ENCODE peak calls at places on chromosome 19, in ten cellular contexts. V, E, H, F, J, D, M, X, B and L are unnamed samples.

GRCh38 chr19:54141356-54141755 is 3.8 kb downstream of the CNOT3 start:
- DNase-seq in V (no peak), E (no peak), H (no peak), F (no peak), J (no peak), D (no peak), M (no peak), X (no peak), B (no peak), L (no peak)

GRCh38 chr19:40501599-40501998 is 34.8 kb downstream of the SPTBN4 start:
- DNase-seq in V (no peak), E (no peak), H (no peak), F (no peak), J (no peak), D (no peak), M (no peak), X (no peak), B (no peak), L (no peak)

GRCh38 chr19:55146078-55146647 is 2.8 kb downstream of the TNNT1 start:
- DNase-seq in V (no peak), E (no peak), H (no peak), F (peak; percentile 69), J (no peak), D (no peak), M (no peak), X (no peak), B (no peak), L (peak; percentile 49)

GRCh38 chr19:55694656-55695491 is 19.8 kb downstream of the EPN1 start:
- DNase-seq in V (no peak), E (no peak), H (no peak), F (no peak), J (no peak), D (no peak), M (no peak), X (no peak), B (no peak), L (no peak)

GRCh38 chr19:5536337-5536894 is 31.3 kb downstream of the TINCR start:
- DNase-seq in V (peak; percentile 57), E (peak; percentile 88), H (no peak), F (no peak), J (peak; percentile 63), D (peak; percentile 60), M (no peak), X (no peak), B (no peak), L (no peak)

GRCh38 chr19:49489601-49490167 is 2.3 kb downstream of the RPL13A start:
- DNase-seq in V (no peak), E (no peak), H (no peak), F (no peak), J (no peak), D (no peak), M (no peak), X (no peak), B (no peak), L (peak; percentile 61)

GRCh38 chr19:47036233-47036651 is 12.2 kb downstream of the TMEM160 start:
- DNase-seq in V (no peak), E (no peak), H (no peak), F (no peak), J (no peak), D (no peak), M (no peak), X (no peak), B (no peak), L (peak; percentile 49)

GRCh38 chr19:29539668-29540067 is 13.9 kb downstream of the VSTM2B start:
- DNase-seq in V (no peak), E (no peak), H (no peak), F (no peak), J (no peak), D (no peak), M (no peak), X (no peak), B (no peak), L (no peak)

GRCh38 chr19:16025108-16026101 is 50.9 kb upstream of the TPM4 start:
- DNase-seq in V (no peak), E (no peak), H (peak; percentile 16), F (no peak), J (no peak), D (peak; percentile 67), M (no peak), X (no peak), B (no peak), L (peak; percentile 9)

GRCh38 chr19:54739587-54740497 is 1.5 kb downstream of the KIR2DL3 start:
- DNase-seq in V (no peak), E (no peak), H (no peak), F (no peak), J (no peak), D (no peak), M (no peak), X (no peak), B (no peak), L (no peak)

GRCh38 chr19:40862785-40863184 is 12.5 kb upstream of the CYP2A6 start:
- DNase-seq in V (no peak), E (no peak), H (peak; percentile 82), F (no peak), J (no peak), D (peak; percentile 28), M (no peak), X (no peak), B (no peak), L (no peak)

GRCh38 chr19:42794751-42795150 is 29.3 kb upstream of the PSG8 start:
- DNase-seq in V (no peak), E (no peak), H (no peak), F (no peak), J (no peak), D (no peak), M (no peak), X (no peak), B (no peak), L (no peak)

GRCh38 chr19:49552749-49553148 is 24.9 kb downstream of the RCN3 start:
- DNase-seq in V (no peak), E (no peak), H (no peak), F (no peak), J (no peak), D (no peak), M (no peak), X (no peak), B (no peak), L (peak; percentile 44)

GRCh38 chr19:41535029-41535622 is 40.8 kb upstream of the CEACAM21 start:
- DNase-seq in V (no peak), E (no peak), H (no peak), F (no peak), J (no peak), D (no peak), M (no peak), X (no peak), B (no peak), L (no peak)

GRCh38 chr19:19039901-19040300 is 6.5 kb downstream of the ARMC6 start:
- DNase-seq in V (no peak), E (no peak), H (no peak), F (no peak), J (no peak), D (no peak), M (no peak), X (no peak), B (no peak), L (peak; percentile 36)

GRCh38 chr19:54136086-54136863 is 1.3 kb upstream of the CNOT3 start:
- DNase-seq in V (no peak), E (peak; percentile 55), H (no peak), F (no peak), J (peak; percentile 59), D (peak; percentile 31), M (no peak), X (no peak), B (no peak), L (no peak)

GRCh38 chr19:16457195-16457953 is 14.4 kb downstream of the EPS15L1 start:
- DNase-seq in V (peak; percentile 36), E (peak; percentile 89), H (no peak), F (peak; percentile 34), J (no peak), D (peak; percentile 80), M (no peak), X (no peak), B (no peak), L (peak; percentile 31)

GRCh38 chr19:9786342-9786741 is 17.8 kb upstream of the ZNF846 start:
- DNase-seq in V (no peak), E (no peak), H (no peak), F (no peak), J (no peak), D (no peak), M (no peak), X (no peak), B (no peak), L (no peak)

GRCh38 chr19:4375620-4376228 is 24.6 kb downstream of the SH3GL1 start:
- DNase-seq in V (no peak), E (no peak), H (peak; percentile 49), F (peak; percentile 59), J (no peak), D (peak; percentile 85), M (no peak), X (no peak), B (no peak), L (no peak)
- TF ChIP-seq CTCF in V (peak; percentile 55), E (peak; percentile 5), H (peak; percentile 62), F (peak; percentile 35), J (peak; percentile 13), D (peak; percentile 45), M (peak; percentile 15), X (no peak), B (peak; percentile 52), L (no peak)

DNA sequence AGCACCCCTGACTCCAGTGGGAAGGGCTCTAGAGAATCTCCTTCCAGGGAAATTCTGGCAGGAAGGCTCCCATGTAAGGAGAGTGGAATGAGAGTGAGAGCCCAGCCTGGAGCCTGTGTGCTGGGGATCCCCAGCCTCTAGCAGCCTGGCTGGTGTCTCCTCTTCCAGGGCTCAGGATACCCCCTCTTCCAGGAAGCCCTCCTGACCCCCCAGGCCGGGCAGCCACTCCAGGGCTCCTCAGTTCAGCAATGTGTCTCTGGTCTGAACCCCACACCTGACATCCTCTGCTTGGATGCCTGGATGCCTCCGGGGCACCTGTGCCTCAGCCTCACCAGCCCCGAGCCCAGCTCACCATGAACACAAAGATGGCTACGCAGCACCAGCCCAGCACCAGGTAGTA is 3.0 kb downstream of the C19orf33 start:
- DNase-seq in V (no peak), E (no peak), H (no peak), F (no peak), J (no peak), D (no peak), M (no peak), X (no peak), B (no peak), L (no peak)
- TF ChIP-seq CTCF in V (no peak), E (no peak), H (no peak), F (no peak), J (no peak), D (no peak), M (no peak), X (no peak), B (no peak), L (no peak)

DNA sequence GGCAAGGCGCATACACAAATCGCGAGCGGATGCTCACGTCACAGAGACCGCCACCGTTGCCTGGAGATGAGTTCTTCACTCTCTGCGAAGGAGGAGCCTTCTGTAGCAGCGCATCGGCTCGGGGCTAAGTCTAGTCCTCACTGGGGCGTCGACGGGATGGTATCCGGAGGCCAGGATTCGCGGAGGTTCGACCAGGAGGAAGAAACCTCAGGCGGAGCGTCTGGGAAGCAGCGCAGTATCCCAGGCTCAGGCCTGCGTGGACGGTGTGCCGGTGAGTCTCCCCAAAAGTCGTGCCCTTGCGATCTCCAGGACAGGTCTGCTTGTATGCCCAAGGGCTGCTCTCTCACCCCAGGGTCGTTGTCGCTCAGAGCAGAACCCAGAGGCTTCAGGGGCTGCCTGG is 40.4 kb downstream of the ZNF146 start:
- DNase-seq in V (no peak), E (no peak), H (no peak), F (no peak), J (no peak), D (no peak), M (no peak), X (no peak), B (no peak), L (no peak)
- TF ChIP-seq CTCF in V (no peak), E (no peak), H (no peak), F (no peak), J (no peak), D (no peak), M (no peak), X (no peak), B (no peak), L (no peak)

GRCh38 chr19:57191141-57192063 is at the start of gene ZNF264:
- DNase-seq in V (peak; percentile 79), E (peak; percentile 97), H (peak; percentile 38), F (peak; percentile 93), J (peak; percentile 90), D (peak; percentile 90), M (peak; percentile 75), X (peak; percentile 87), B (peak; percentile 54), L (peak; percentile 92)
- TF ChIP-seq CTCF in V (no peak), E (no peak), H (no peak), F (peak; percentile 7), J (no peak), D (no peak), M (no peak), X (no peak), B (no peak), L (no peak)